ENCODE peak calls at places on chromosome 1, in ten cellular contexts. R is BE2C; E is NCI-H1105 treated with DMSO at 0.1 percent for 48 hours; L is astrocyte of the cerebellum; U is astrocyte of the hippocampus; X is amygdala; Z is aorta; K is astrocyte of the spinal cord; B is activated T-cell treated with anti-CD3 and anti-CD28 coated beads, Interleukin-2, amount 50 U/mL, for 72 hours; P is activated CD4-positive, alpha-beta T cell treated with anti-CD3 and anti-CD28 coated beads, Interleukin-2, amount 10 ng/mL, durations not matched to agents 7 days and 5 days. W is an unnamed sample.
A peak's percentile ranks its signal among the peaks of the same experiment; 100 is the strongest.

GRCh38 chr1:226938903-226939438 is 1.1 kb upstream of the COQ8A start:
- DNase-seq in R (no peak), E (no peak), L (peak; percentile 13), U (no peak), X (no peak), Z (no peak), K (peak; percentile 61), B (no peak), P (no peak), W (no peak)

GRCh38 chr1:19130476-19130875 is 79.6 kb downstream of the UBR4 start:
- DNase-seq in R (no peak), E (no peak), L (no peak), U (no peak), X (no peak), Z (no peak), K (no peak), B (no peak), P (no peak), W (no peak)

GRCh38 chr1:3911521-3911845 is 11.4 kb upstream of the C1orf174 start:
- DNase-seq in R (no peak), E (no peak), L (no peak), U (no peak), X (no peak), Z (no peak), K (no peak), B (no peak), P (no peak), W (no peak)

GRCh38 chr1:28642056-28642846 is 616 bp downstream of the TAF12 start:
- DNase-seq in R (no peak), E (no peak), L (no peak), U (no peak), X (no peak), Z (no peak), K (no peak), B (no peak), P (no peak), W (no peak)

GRCh38 chr1:3899776-3900149 is 309 bp downstream of the C1orf174 start:
- DNase-seq in R (no peak), E (peak; percentile 39), L (no peak), U (no peak), X (no peak), Z (no peak), K (no peak), B (no peak), P (no peak), W (no peak)

GRCh38 chr1:10947181-10947580 is 65.3 kb upstream of the TARDBP start:
- DNase-seq in R (no peak), E (no peak), L (no peak), U (no peak), X (no peak), Z (no peak), K (no peak), B (no peak), P (no peak), W (no peak)

GRCh38 chr1:225814381-225814780 is 4.5 kb downstream of the EPHX1 start:
- DNase-seq in R (no peak), E (no peak), L (no peak), U (no peak), X (no peak), Z (no peak), K (no peak), B (no peak), P (no peak), W (no peak)

GRCh38 chr1:22978299-22978698 is 5.6 kb upstream of the LACTBL1 start:
- DNase-seq in R (no peak), E (no peak), L (no peak), U (peak; percentile 26), X (no peak), Z (no peak), K (peak; percentile 34), B (no peak), P (no peak), W (no peak)

GRCh38 chr1:184483101-184483813 is 96.4 kb downstream of the C1orf21 start:
- DNase-seq in R (no peak), E (no peak), L (no peak), U (no peak), X (no peak), Z (peak; percentile 63), K (peak; percentile 38), B (no peak), P (no peak), W (no peak)

W was measured in chondrocyte.